ENCODE peak calls at places on chromosomes 2 and 18, in seven cellular contexts. One of them, this sample, is unnamed.

GRCh38 chr2:64582774-64583340 is 58.7 kb downstream of the AFTPH start:
- DNase-seq in tibial nerve: no peak
- DNase-seq in H9: no peak
- DNase-seq in K562: no peak
- DNase-seq in right lobe of liver: no peak
- DNase-seq in fibroblast of lung: no peak
- DNase-seq in IMR-90: no peak
- DNase-seq in this sample: no peak

GRCh38 chr2:26238301-26238958 is 6.0 kb downstream of the HADHA start:
- DNase-seq in tibial nerve: no peak
- DNase-seq in H9: no peak
- DNase-seq in K562: no peak
- DNase-seq in right lobe of liver: no peak
- DNase-seq in fibroblast of lung: no peak
- DNase-seq in IMR-90: peak; percentile 4
- DNase-seq in this sample: no peak

GRCh38 chr18:5238371-5238758 is 41.3 kb upstream of the AKAIN1 start:
- DNase-seq in tibial nerve: peak; percentile 16
- DNase-seq in H9: peak; percentile 34
- DNase-seq in K562: peak; percentile 53
- DNase-seq in right lobe of liver: peak; percentile 92
- DNase-seq in fibroblast of lung: peak; percentile 52
- DNase-seq in IMR-90: peak; percentile 30
- DNase-seq in this sample: peak; percentile 22

GRCh38 chr18:8705941-8706544 is 687 bp downstream of the MTCL1 start:
- DNase-seq in tibial nerve: no peak
- DNase-seq in H9: no peak
- DNase-seq in K562: peak; percentile 62
- DNase-seq in right lobe of liver: peak; percentile 49
- DNase-seq in fibroblast of lung: no peak
- DNase-seq in IMR-90: no peak
- DNase-seq in this sample: no peak

GRCh38 chr2:151357359-151357758 is at the start of gene TNFAIP6:
- DNase-seq in tibial nerve: peak; percentile 42
- DNase-seq in H9: no peak
- DNase-seq in K562: no peak
- DNase-seq in right lobe of liver: no peak
- DNase-seq in fibroblast of lung: peak; percentile 96
- DNase-seq in IMR-90: peak; percentile 97
- DNase-seq in this sample: no peak

GRCh38 chr2:104286806-104287205 is 567.1 kb upstream of the POU3F3 start:
- DNase-seq in tibial nerve: no peak
- DNase-seq in H9: peak; percentile 54
- DNase-seq in K562: no peak
- DNase-seq in right lobe of liver: no peak
- DNase-seq in fibroblast of lung: peak; percentile 1
- DNase-seq in IMR-90: no peak
- DNase-seq in this sample: no peak

GRCh38 chr2:78979380-78980238 is 45.9 kb upstream of the REG3G start:
- DNase-seq in tibial nerve: peak; percentile 30
- DNase-seq in H9: peak; percentile 67
- DNase-seq in K562: peak; percentile 57
- DNase-seq in right lobe of liver: no peak
- DNase-seq in fibroblast of lung: no peak
- DNase-seq in IMR-90: no peak
- DNase-seq in this sample: no peak

GRCh38 chr2:187842978-187843847 is 289.0 kb upstream of the TFPI start:
- DNase-seq in tibial nerve: peak; percentile 23
- DNase-seq in H9: no peak
- DNase-seq in K562: peak; percentile 17
- DNase-seq in right lobe of liver: no peak
- DNase-seq in fibroblast of lung: peak; percentile 70
- DNase-seq in IMR-90: peak; percentile 78
- DNase-seq in this sample: no peak

GRCh38 chr2:44121899-44122298 is 46.8 kb upstream of the PPM1B start:
- DNase-seq in tibial nerve: no peak
- DNase-seq in H9: no peak
- DNase-seq in K562: no peak
- DNase-seq in right lobe of liver: no peak
- DNase-seq in fibroblast of lung: no peak
- DNase-seq in IMR-90: no peak
- DNase-seq in this sample: no peak

GRCh38 chr2:10500601-10501361 is 52.7 kb upstream of the ODC1 start:
- DNase-seq in tibial nerve: no peak
- DNase-seq in H9: no peak
- DNase-seq in K562: no peak
- DNase-seq in right lobe of liver: no peak
- DNase-seq in fibroblast of lung: peak; percentile 35
- DNase-seq in IMR-90: peak; percentile 15
- DNase-seq in this sample: no peak

DNA sequence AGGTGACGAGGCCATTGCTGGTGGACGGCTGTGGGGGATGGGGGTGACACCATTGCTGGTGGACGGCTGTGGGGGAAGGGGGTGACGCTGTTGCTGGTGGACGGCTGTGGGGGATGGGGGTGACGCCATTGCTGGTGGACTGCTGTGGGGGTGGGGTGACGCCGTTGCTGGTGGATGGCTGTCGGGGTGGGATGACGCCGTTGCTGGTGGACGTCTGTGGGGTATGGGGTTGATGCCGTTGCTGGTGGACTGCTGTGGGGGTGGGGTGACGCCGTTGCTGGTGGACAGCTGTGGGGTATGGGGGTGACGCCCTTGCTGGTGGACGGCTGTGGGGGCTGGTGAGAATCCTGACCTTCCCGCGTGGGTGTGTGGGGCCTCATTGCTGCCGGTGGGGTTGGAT is 47.1 kb downstream of the CTDP1 start:
- DNase-seq in tibial nerve: no peak
- DNase-seq in H9: no peak
- DNase-seq in K562: no peak
- DNase-seq in right lobe of liver: no peak
- DNase-seq in fibroblast of lung: no peak
- DNase-seq in IMR-90: no peak
- DNase-seq in this sample: no peak
- H3K9me3 ChIP-seq in tibial nerve: no peaks in the 10 kb centered on the region
- H3K9me3 ChIP-seq in H9: peaks cover 7% of the 10 kb centered on the region
- H3K9me3 ChIP-seq in K562: peaks cover 5% of the 10 kb centered on the region
- H3K9me3 ChIP-seq in right lobe of liver: no peaks in the 10 kb centered on the region
- H3K9me3 ChIP-seq in fibroblast of lung: peaks cover 3% of the 10 kb centered on the region
- H3K9me3 ChIP-seq in IMR-90: peaks cover 24% of the 10 kb centered on the region
- H3K9me3 ChIP-seq in this sample: peaks cover 4% of the 10 kb centered on the region

GRCh38 chr18:79727211-79727610 is 47.6 kb downstream of the CTDP1 start:
- DNase-seq in tibial nerve: no peak
- DNase-seq in H9: no peak
- DNase-seq in K562: no peak
- DNase-seq in right lobe of liver: no peak
- DNase-seq in fibroblast of lung: no peak
- DNase-seq in IMR-90: no peak
- DNase-seq in this sample: no peak

GRCh38 chr18:79728931-79729586 is 49.5 kb downstream of the CTDP1 start:
- DNase-seq in tibial nerve: no peak
- DNase-seq in H9: no peak
- DNase-seq in K562: no peak
- DNase-seq in right lobe of liver: no peak
- DNase-seq in fibroblast of lung: no peak
- DNase-seq in IMR-90: no peak
- DNase-seq in this sample: no peak

GRCh38 chr18:79732721-79733025 is 53.1 kb downstream of the CTDP1 start:
- DNase-seq in tibial nerve: no peak
- DNase-seq in H9: no peak
- DNase-seq in K562: no peak
- DNase-seq in right lobe of liver: no peak
- DNase-seq in fibroblast of lung: no peak
- DNase-seq in IMR-90: no peak
- DNase-seq in this sample: no peak

GRCh38 chr18:79730804-79731203 is 51.2 kb downstream of the CTDP1 start:
- DNase-seq in tibial nerve: no peak
- DNase-seq in H9: no peak
- DNase-seq in K562: no peak
- DNase-seq in right lobe of liver: no peak
- DNase-seq in fibroblast of lung: no peak
- DNase-seq in IMR-90: no peak
- DNase-seq in this sample: no peak

GRCh38 chr18:79729611-79730010 is 50.0 kb downstream of the CTDP1 start:
- DNase-seq in tibial nerve: no peak
- DNase-seq in H9: no peak
- DNase-seq in K562: no peak
- DNase-seq in right lobe of liver: no peak
- DNase-seq in fibroblast of lung: no peak
- DNase-seq in IMR-90: no peak
- DNase-seq in this sample: no peak
- H3K9me3 ChIP-seq in tibial nerve: no peaks in the 10 kb centered on the region
- H3K9me3 ChIP-seq in H9: peaks cover 11% of the 10 kb centered on the region
- H3K9me3 ChIP-seq in K562: peaks cover 9% of the 10 kb centered on the region
- H3K9me3 ChIP-seq in right lobe of liver: no peaks in the 10 kb centered on the region
- H3K9me3 ChIP-seq in fibroblast of lung: peaks cover 14% of the 10 kb centered on the region
- H3K9me3 ChIP-seq in IMR-90: peaks cover 41% of the 10 kb centered on the region
- H3K9me3 ChIP-seq in this sample: peaks cover 13% of the 10 kb centered on the region

DNA sequence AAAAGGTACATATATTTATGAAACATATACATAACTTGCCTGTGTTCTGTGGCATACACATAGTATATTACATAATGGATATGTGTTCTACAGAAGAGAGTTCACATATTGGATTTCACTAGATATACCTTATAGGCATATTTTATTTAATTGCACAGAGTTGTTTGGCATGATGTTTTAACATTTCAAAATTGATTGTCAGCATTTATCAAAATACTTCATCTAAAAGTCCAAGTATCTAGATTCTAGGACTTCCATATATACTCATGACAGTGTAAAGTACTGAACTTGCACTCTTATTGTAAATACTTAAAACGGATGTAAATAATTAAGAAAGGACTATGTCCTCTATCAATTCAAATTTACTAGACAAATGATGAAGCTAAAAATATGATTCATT is 995.3 kb upstream of the LRRTM1 start:
- DNase-seq in tibial nerve: no peak
- DNase-seq in H9: no peak
- DNase-seq in K562: no peak
- DNase-seq in right lobe of liver: no peak
- DNase-seq in fibroblast of lung: no peak
- DNase-seq in IMR-90: no peak
- DNase-seq in this sample: no peak
- H3K9me3 ChIP-seq in tibial nerve: no peaks in the 10 kb centered on the region
- H3K9me3 ChIP-seq in H9: no peaks in the 10 kb centered on the region
- H3K9me3 ChIP-seq in K562: no peaks in the 10 kb centered on the region
- H3K9me3 ChIP-seq in right lobe of liver: no peaks in the 10 kb centered on the region
- H3K9me3 ChIP-seq in fibroblast of lung: no peaks in the 10 kb centered on the region
- H3K9me3 ChIP-seq in IMR-90: peaks cover 2% of the 10 kb centered on the region
- H3K9me3 ChIP-seq in this sample: no peaks in the 10 kb centered on the region

GRCh38 chr2:8248623-8248957 is 433.3 kb upstream of the ID2 start:
- DNase-seq in tibial nerve: no peak
- DNase-seq in H9: no peak
- DNase-seq in K562: no peak
- DNase-seq in right lobe of liver: no peak
- DNase-seq in fibroblast of lung: peak; percentile 3
- DNase-seq in IMR-90: peak; percentile 39
- DNase-seq in this sample: no peak
- H3K9me3 ChIP-seq in tibial nerve: no peaks in the 10 kb centered on the region
- H3K9me3 ChIP-seq in H9: no peaks in the 10 kb centered on the region
- H3K9me3 ChIP-seq in K562: no peaks in the 10 kb centered on the region
- H3K9me3 ChIP-seq in right lobe of liver: no peaks in the 10 kb centered on the region
- H3K9me3 ChIP-seq in fibroblast of lung: no peaks in the 10 kb centered on the region
- H3K9me3 ChIP-seq in IMR-90: peaks cover 4% of the 10 kb centered on the region
- H3K9me3 ChIP-seq in this sample: no peaks in the 10 kb centered on the region

GRCh38 chr2:127347000-127347399 is 40.8 kb downstream of the MAP3K2 start:
- DNase-seq in tibial nerve: no peak
- DNase-seq in H9: no peak
- DNase-seq in K562: no peak
- DNase-seq in right lobe of liver: no peak
- DNase-seq in fibroblast of lung: no peak
- DNase-seq in IMR-90: no peak
- DNase-seq in this sample: no peak
- H3K9me3 ChIP-seq in tibial nerve: no peaks in the 10 kb centered on the region
- H3K9me3 ChIP-seq in H9: no peaks in the 10 kb centered on the region
- H3K9me3 ChIP-seq in K562: no peaks in the 10 kb centered on the region
- H3K9me3 ChIP-seq in right lobe of liver: no peaks in the 10 kb centered on the region
- H3K9me3 ChIP-seq in fibroblast of lung: no peaks in the 10 kb centered on the region
- H3K9me3 ChIP-seq in IMR-90: no peaks in the 10 kb centered on the region
- H3K9me3 ChIP-seq in this sample: no peaks in the 10 kb centered on the region

DNA sequence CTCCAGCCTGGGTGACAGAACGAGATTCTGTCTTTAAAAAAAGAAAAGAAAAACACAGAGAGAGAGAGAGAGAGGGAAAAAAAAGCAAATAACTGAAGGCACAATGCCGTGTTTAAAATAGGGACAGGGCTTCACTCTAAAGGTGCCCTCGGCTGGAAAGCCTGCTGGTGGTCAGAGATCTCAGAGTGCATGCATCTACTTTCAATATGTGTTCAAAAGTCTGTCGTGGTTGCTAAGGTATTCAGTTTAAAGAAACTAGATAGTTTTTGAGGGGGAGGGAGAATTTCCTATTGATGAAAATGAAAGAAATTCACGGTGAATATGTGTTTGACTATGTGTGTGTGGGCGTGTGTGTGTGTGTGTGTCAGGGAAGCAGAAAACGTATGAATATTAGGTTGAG is 11.0 kb upstream of the CBLN2 start:
- DNase-seq in tibial nerve: no peak
- DNase-seq in H9: no peak
- DNase-seq in K562: no peak
- DNase-seq in right lobe of liver: no peak
- DNase-seq in fibroblast of lung: peak; percentile 38
- DNase-seq in IMR-90: no peak
- DNase-seq in this sample: no peak
- H3K9me3 ChIP-seq in tibial nerve: no peaks in the 10 kb centered on the region
- H3K9me3 ChIP-seq in H9: no peaks in the 10 kb centered on the region
- H3K9me3 ChIP-seq in K562: no peaks in the 10 kb centered on the region
- H3K9me3 ChIP-seq in right lobe of liver: no peaks in the 10 kb centered on the region
- H3K9me3 ChIP-seq in fibroblast of lung: no peaks in the 10 kb centered on the region
- H3K9me3 ChIP-seq in IMR-90: peaks cover 2% of the 10 kb centered on the region
- H3K9me3 ChIP-seq in this sample: no peaks in the 10 kb centered on the region

GRCh38 chr2:30502310-30502709 is 55.3 kb downstream of the LCLAT1 start:
- DNase-seq in tibial nerve: no peak
- DNase-seq in H9: no peak
- DNase-seq in K562: no peak
- DNase-seq in right lobe of liver: no peak
- DNase-seq in fibroblast of lung: no peak
- DNase-seq in IMR-90: no peak
- DNase-seq in this sample: no peak
- H3K9me3 ChIP-seq in tibial nerve: no peaks in the 10 kb centered on the region
- H3K9me3 ChIP-seq in H9: peaks cover 9% of the 10 kb centered on the region
- H3K9me3 ChIP-seq in K562: peaks cover 9% of the 10 kb centered on the region
- H3K9me3 ChIP-seq in right lobe of liver: no peaks in the 10 kb centered on the region
- H3K9me3 ChIP-seq in fibroblast of lung: no peaks in the 10 kb centered on the region
- H3K9me3 ChIP-seq in IMR-90: peaks cover 9% of the 10 kb centered on the region
- H3K9me3 ChIP-seq in this sample: peaks cover 8% of the 10 kb centered on the region

DNA sequence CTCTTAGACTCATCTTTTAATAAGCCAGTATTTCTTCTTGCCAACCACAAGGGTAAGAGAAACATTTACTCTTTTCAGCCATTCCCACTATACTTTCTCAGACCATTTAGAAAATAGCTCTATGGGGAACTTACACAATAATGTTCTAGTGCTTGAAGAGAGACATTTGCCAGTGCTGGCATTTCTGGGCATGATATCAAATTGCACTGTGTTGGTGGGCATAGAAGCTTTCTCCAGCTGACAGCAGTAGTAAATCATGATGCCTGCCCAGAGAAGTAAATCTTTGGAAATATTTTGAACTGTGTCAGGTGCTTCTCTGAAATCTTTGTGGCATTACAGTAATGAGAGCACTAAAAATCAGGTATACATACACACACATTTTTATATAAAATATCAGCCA is 346.5 kb downstream of the CBLN2 start:
- DNase-seq in tibial nerve: no peak
- DNase-seq in H9: no peak
- DNase-seq in K562: no peak
- DNase-seq in right lobe of liver: no peak
- DNase-seq in fibroblast of lung: no peak
- DNase-seq in IMR-90: no peak
- DNase-seq in this sample: no peak
- H3K9me3 ChIP-seq in tibial nerve: no peaks in the 10 kb centered on the region
- H3K9me3 ChIP-seq in H9: no peaks in the 10 kb centered on the region
- H3K9me3 ChIP-seq in K562: no peaks in the 10 kb centered on the region
- H3K9me3 ChIP-seq in right lobe of liver: no peaks in the 10 kb centered on the region
- H3K9me3 ChIP-seq in fibroblast of lung: no peaks in the 10 kb centered on the region
- H3K9me3 ChIP-seq in IMR-90: peaks cover 10% of the 10 kb centered on the region
- H3K9me3 ChIP-seq in this sample: no peaks in the 10 kb centered on the region

This sample was measured in T-helper 17 cell.